ENCODE peak calls at places on chromosome 18, in nine cellular contexts. R is keratinocyte, T is HepG2, H is fibroblast of lung, A is GM23338, D is GM23248, G is astrocyte, N is neural progenitor cell, S is neuronal stem cell. J is an unnamed sample.
A peak's percentile ranks its signal among the peaks of the same experiment; 100 is the strongest.

GRCh38 chr18:44410740-44411139 is 269.9 kb upstream of the SETBP1 start:
- DNase-seq in D (no peak), G (no peak), S (no peak), R (no peak), N (no peak), A (no peak), T (no peak), H (no peak), J (no peak)

GRCh38 chr18:24027156-24027555 is 12.6 kb downstream of the TTC39C start:
- DNase-seq in T (no peak), H (peak; percentile 98), S (no peak), D (peak; percentile 94), G (peak; percentile 90), N (no peak), A (no peak), R (peak; percentile 69), J (peak; percentile 84)

GRCh38 chr18:42611134-42611533 is 504.4 kb downstream of the RIT2 start:
- DNase-seq in D (no peak), N (no peak), S (no peak), A (no peak), H (no peak), G (no peak), R (no peak), T (no peak), J (no peak)

GRCh38 chr18:27621236-27621890 is 436.3 kb upstream of the CHST9 start:
- DNase-seq in A (no peak), R (no peak), N (no peak), D (no peak), H (no peak), T (no peak), G (no peak), S (no peak), J (no peak)

GRCh38 chr18:23529597-23529996 is 26.3 kb downstream of the RMC1 start:
- DNase-seq in N (no peak), H (peak; percentile 16), R (peak; percentile 66), S (no peak), T (no peak), G (peak; percentile 55), D (peak; percentile 82), A (no peak), J (peak; percentile 91)

GRCh38 chr18:39057423-39058057 is 1491.9 kb upstream of the CELF4 start:
- DNase-seq in T (no peak), D (peak; percentile 7), S (no peak), A (no peak), H (peak; percentile 63), N (no peak), G (peak; percentile 29), R (peak; percentile 9), J (peak; percentile 71)

GRCh38 chr18:39345321-39345720 is 1779.7 kb upstream of the CELF4 start:
- DNase-seq in S (no peak), D (no peak), A (no peak), G (peak; percentile 53), T (no peak), R (no peak), H (peak; percentile 21), N (no peak), J (no peak)

GRCh38 chr18:60865801-60866200 is 467.4 kb upstream of the CDH20 start:
- DNase-seq in G (no peak), D (no peak), R (no peak), H (no peak), N (no peak), T (no peak), A (no peak), S (peak; percentile 4), J (no peak)

GRCh38 chr18:33579868-33580205 is 1.8 kb downstream of the ASXL3 start:
- DNase-seq in R (no peak), G (no peak), N (peak; percentile 22), T (no peak), S (no peak), A (no peak), D (no peak), H (peak; percentile 18), J (no peak)

GRCh38 chr18:10875836-10876235 is 273.5 kb downstream of the PIEZO2 start:
- DNase-seq in S (no peak), G (no peak), R (no peak), H (no peak), A (no peak), T (peak; percentile 23), D (no peak), N (no peak), J (no peak)

GRCh38 chr18:59884331-59884730 is 15.5 kb upstream of the PMAIP1 start:
- DNase-seq in G (no peak), T (no peak), H (no peak), S (no peak), N (no peak), R (no peak), D (no peak), A (no peak), J (no peak)

GRCh38 chr18:59180150-59180845 is 39.7 kb upstream of the GRP start:
- DNase-seq in R (no peak), S (no peak), D (peak; percentile 69), H (peak; percentile 58), A (no peak), T (no peak), G (peak; percentile 51), N (no peak), J (no peak)

GRCh38 chr18:13809521-13810252 is 14.3 kb upstream of the MC5R start:
- DNase-seq in S (no peak), G (no peak), R (no peak), T (no peak), D (no peak), H (no peak), A (peak; percentile 80), N (no peak), J (peak; percentile 66)

GRCh38 chr18:25019946-25020345 is 332.0 kb downstream of the ZNF521 start:
- DNase-seq in A (no peak), T (no peak), D (no peak), G (no peak), R (no peak), N (no peak), H (no peak), S (no peak), J (no peak)

DNA sequence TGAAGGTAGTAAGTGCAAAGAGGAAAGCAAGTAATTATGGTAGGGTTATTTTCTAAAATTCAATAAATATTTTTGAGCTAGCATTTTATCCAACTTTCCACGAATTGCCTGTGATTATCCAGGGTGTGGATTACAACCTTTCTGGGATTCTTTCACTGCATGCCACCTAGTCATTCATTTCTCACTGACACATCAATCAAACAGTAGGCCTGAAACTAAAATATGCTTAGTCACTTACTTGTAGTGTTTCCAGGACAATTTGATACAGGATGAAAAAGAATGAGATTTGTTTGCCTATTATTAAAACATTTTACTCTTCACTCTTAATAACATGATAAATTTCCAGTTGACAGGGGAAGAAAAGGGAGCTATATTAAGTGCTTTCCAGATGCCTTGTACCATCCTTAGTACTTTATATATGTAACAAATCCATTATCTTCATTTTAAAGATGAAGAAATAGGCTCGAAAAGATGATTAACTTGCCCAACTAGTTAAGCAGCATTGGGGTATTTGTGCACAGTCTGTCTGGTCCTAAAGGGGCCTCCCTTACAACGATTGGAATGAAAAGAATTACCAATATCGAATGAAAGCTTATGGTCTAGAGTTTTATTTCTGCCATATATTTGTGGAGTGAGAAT is 70.4 kb downstream of the KCTD1 start:
- DNase-seq in A (no peak), H (no peak), S (no peak), G (no peak), N (no peak), T (no peak), R (no peak), D (no peak), J (peak; percentile 76)
- H2AFZ ChIP-seq in A (no peak overlapping the region), H (no peak overlapping the region), S (no peak overlapping the region), G (no peak overlapping the region), N (no peak overlapping the region), T (no peak overlapping the region), R (no peak overlapping the region), D (no peak overlapping the region), J (peak overlapping the region; percentile 1)

GRCh38 chr18:71008257-71008656 is 719.4 kb downstream of the SOCS6 start:
- DNase-seq in G (no peak), D (no peak), N (no peak), S (no peak), A (no peak), R (no peak), T (no peak), H (no peak), J (no peak)
- H2AFZ ChIP-seq in G (no peak overlapping the region), D (no peak overlapping the region), N (no peak overlapping the region), S (no peak overlapping the region), A (no peak overlapping the region), R (no peak overlapping the region), T (no peak overlapping the region), H (no peak overlapping the region), J (no peak overlapping the region)

GRCh38 chr18:36769172-36769571 is 59.6 kb downstream of the TPGS2 start:
- DNase-seq in A (no peak), H (no peak), N (no peak), S (no peak), T (no peak), G (peak; percentile 39), D (peak; percentile 46), R (no peak), J (peak; percentile 12)

GRCh38 chr18:36772339-36772738 is 56.5 kb downstream of the TPGS2 start:
- DNase-seq in T (no peak), G (peak; percentile 49), N (no peak), D (peak; percentile 45), H (no peak), R (no peak), A (no peak), S (no peak), J (no peak)

GRCh38 chr18:36771246-36771645 is 57.6 kb downstream of the TPGS2 start:
- DNase-seq in S (no peak), D (no peak), A (no peak), H (no peak), R (no peak), N (no peak), T (no peak), G (no peak), J (no peak)

GRCh38 chr18:36770315-36770946 is 58.4 kb downstream of the TPGS2 start:
- DNase-seq in N (no peak), T (no peak), A (no peak), R (no peak), S (no peak), D (peak; percentile 20), H (no peak), G (no peak), J (no peak)

DNA sequence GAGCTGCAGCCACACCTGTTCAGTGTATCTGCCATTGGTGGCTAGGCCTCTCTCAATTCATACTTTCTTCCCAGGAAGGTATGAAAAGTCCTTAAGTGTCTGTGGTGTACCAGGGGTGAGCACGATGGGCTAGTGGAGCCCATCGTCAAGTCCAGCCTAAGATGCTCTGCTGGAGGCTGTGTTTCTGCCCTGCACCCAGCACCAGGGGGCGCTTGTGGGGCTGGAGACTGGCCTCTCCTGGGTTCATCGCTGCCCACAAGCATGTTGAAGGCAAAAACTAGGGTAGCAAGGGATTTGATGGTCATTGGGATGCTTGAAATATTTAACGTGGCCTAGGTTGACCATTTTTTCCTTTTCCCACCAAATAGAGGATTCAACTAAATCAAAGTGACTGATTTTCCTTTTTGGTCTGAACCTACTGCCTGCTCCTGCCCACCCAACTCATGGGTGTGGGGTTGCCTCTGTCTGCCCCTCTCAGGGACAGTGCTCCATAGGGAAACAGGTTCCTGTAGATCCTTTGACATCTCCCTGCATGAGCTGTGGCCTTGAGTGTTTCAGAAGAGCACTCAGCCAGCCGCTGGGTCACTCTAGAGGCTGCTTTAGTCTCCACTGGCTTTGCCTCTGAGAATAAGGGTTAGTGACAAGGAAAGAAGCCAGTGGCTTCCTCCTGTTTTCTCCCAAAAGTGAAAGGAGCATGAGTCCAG is 59.0 kb downstream of the TPGS2 start:
- DNase-seq in A (peak; percentile 74), N (peak; percentile 62), D (peak; percentile 9), H (no peak), T (peak; percentile 10), S (peak; percentile 3), G (no peak), R (no peak), J (no peak)
- H2AFZ ChIP-seq in A (no peak overlapping the region), N (no peak overlapping the region), D (no peak overlapping the region), H (no peak overlapping the region), T (no peak overlapping the region), S (no peak overlapping the region), G (no peak overlapping the region), R (no peak overlapping the region), J (no peak overlapping the region)

GRCh38 chr18:78903436-78904178 is 76.0 kb upstream of the SALL3 start:
- DNase-seq in H (no peak), T (no peak), N (no peak), A (no peak), S (no peak), R (no peak), D (no peak), G (no peak), J (no peak)
- H2AFZ ChIP-seq in H (no peak overlapping the region), T (no peak overlapping the region), N (no peak overlapping the region), A (peak overlapping the region; percentile 69), S (no peak overlapping the region), R (no peak overlapping the region), D (no peak overlapping the region), G (no peak overlapping the region), J (no peak overlapping the region)

J was measured in PC-3.